ENCODE peak calls at places on chromosomes 5 and 9, in five cellular contexts. One of them, this sample, is unnamed. For H3K36me3, the result is how much of the 10 kb centered on the place peaks cover.

GRCh38 chr5:131794596-131794995 is 2.2 kb downstream of the FNIP1 start:
- DNase-seq in tibial artery: no peak
- DNase-seq in heart right ventricle: no peak
- DNase-seq in body of pancreas: no peak
- DNase-seq in PC-3: no peak
- DNase-seq in this sample: no peak

GRCh38 chr9:97958812-97959511 is 21.0 kb upstream of the HEMGN start:
- DNase-seq in PC-3: no peak
- DNase-seq in heart right ventricle: no peak
- DNase-seq in body of pancreas: no peak
- DNase-seq in tibial artery: no peak
- DNase-seq in this sample: no peak

GRCh38 chr5:93579561-93580386 is 1.2 kb downstream of the NR2F1-AS1 start:
- DNase-seq in PC-3: peak
- DNase-seq in heart right ventricle: no peak
- DNase-seq in body of pancreas: no peak
- DNase-seq in tibial artery: no peak
- DNase-seq in this sample: no peak

GRCh38 chr5:169195601-169196000 is 105.3 kb downstream of the SLIT3 start:
- DNase-seq in body of pancreas: no peak
- DNase-seq in PC-3: no peak
- DNase-seq in heart right ventricle: no peak
- DNase-seq in tibial artery: no peak
- DNase-seq in this sample: no peak

GRCh38 chr5:92544567-92544966 is 1036.5 kb downstream of the NR2F1-AS1 start:
- DNase-seq in body of pancreas: no peak
- DNase-seq in PC-3: no peak
- DNase-seq in heart right ventricle: no peak
- DNase-seq in tibial artery: no peak
- DNase-seq in this sample: no peak

GRCh38 chr9:122374885-122375420 is 4.1 kb downstream of the PTGS1 start:
- DNase-seq in PC-3: no peak
- DNase-seq in body of pancreas: peak
- DNase-seq in heart right ventricle: peak
- DNase-seq in tibial artery: peak
- DNase-seq in this sample: no peak

GRCh38 chr5:149439899-149440655 is 61.0 kb upstream of the IL17B start:
- DNase-seq in tibial artery: no peak
- DNase-seq in PC-3: peak
- DNase-seq in body of pancreas: no peak
- DNase-seq in heart right ventricle: no peak
- DNase-seq in this sample: peak

GRCh38 chr9:124012368-124013262 is 1.0 kb downstream of the LHX2 start:
- DNase-seq in PC-3: no peak
- DNase-seq in tibial artery: peak
- DNase-seq in heart right ventricle: no peak
- DNase-seq in body of pancreas: no peak
- DNase-seq in this sample: no peak

GRCh38 chr5:103263054-103263453 is 4.5 kb downstream of the MACIR start:
- DNase-seq in tibial artery: no peak
- DNase-seq in body of pancreas: no peak
- DNase-seq in heart right ventricle: no peak
- DNase-seq in PC-3: no peak
- DNase-seq in this sample: no peak

GRCh38 chr9:107768224-107768623 is 278.7 kb upstream of the KLF4 start:
- DNase-seq in heart right ventricle: peak
- DNase-seq in body of pancreas: no peak
- DNase-seq in tibial artery: no peak
- DNase-seq in PC-3: no peak
- DNase-seq in this sample: no peak

GRCh38 chr9:99052849-99053715 is 51.8 kb upstream of the TGFBR1 start:
- DNase-seq in heart right ventricle: no peak
- DNase-seq in tibial artery: no peak
- DNase-seq in body of pancreas: no peak
- DNase-seq in PC-3: no peak
- DNase-seq in this sample: no peak

GRCh38 chr5:152412129-152412528 is 7.0 kb upstream of the NMUR2 start:
- DNase-seq in heart right ventricle: no peak
- DNase-seq in body of pancreas: no peak
- DNase-seq in PC-3: no peak
- DNase-seq in tibial artery: no peak
- DNase-seq in this sample: no peak

GRCh38 chr9:89928106-89928505 is 323.3 kb downstream of the GADD45G start:
- DNase-seq in tibial artery: no peak
- DNase-seq in body of pancreas: no peak
- DNase-seq in PC-3: no peak
- DNase-seq in heart right ventricle: no peak
- DNase-seq in this sample: no peak

GRCh38 chr9:72871685-72872084 is 81.2 kb downstream of the ALDH1A1 start:
- DNase-seq in body of pancreas: no peak
- DNase-seq in tibial artery: no peak
- DNase-seq in PC-3: peak
- DNase-seq in heart right ventricle: no peak
- DNase-seq in this sample: no peak

GRCh38 chr9:84828101-84828500 is 158.6 kb downstream of the NTRK2 start:
- DNase-seq in heart right ventricle: no peak
- DNase-seq in tibial artery: no peak
- DNase-seq in body of pancreas: no peak
- DNase-seq in PC-3: no peak
- DNase-seq in this sample: no peak

GRCh38 chr5:123672067-123672466 is 160.1 kb downstream of the CSNK1G3 start:
- DNase-seq in body of pancreas: no peak
- DNase-seq in heart right ventricle: no peak
- DNase-seq in PC-3: no peak
- DNase-seq in tibial artery: no peak
- DNase-seq in this sample: no peak

GRCh38 chr5:157651623-157652376 is 438 bp downstream of the SOX30 start:
- DNase-seq in body of pancreas: peak
- DNase-seq in PC-3: no peak
- DNase-seq in heart right ventricle: peak
- DNase-seq in tibial artery: peak
- DNase-seq in this sample: no peak

GRCh38 chr5:143143973-143144372 is 259.5 kb downstream of the NR3C1 start:
- DNase-seq in heart right ventricle: no peak
- DNase-seq in tibial artery: no peak
- DNase-seq in PC-3: peak
- DNase-seq in body of pancreas: no peak
- DNase-seq in this sample: no peak

GRCh38 chr5:83404182-83404712 is 67.3 kb upstream of the VCAN start:
- DNase-seq in heart right ventricle: peak
- DNase-seq in PC-3: no peak
- DNase-seq in body of pancreas: no peak
- DNase-seq in tibial artery: no peak
- DNase-seq in this sample: no peak

GRCh38 chr5:140556438-140556837 is 835 bp downstream of the SRA1 start:
- DNase-seq in tibial artery: no peak
- DNase-seq in PC-3: no peak
- DNase-seq in heart right ventricle: no peak
- DNase-seq in body of pancreas: no peak
- DNase-seq in this sample: no peak
- H3K27ac ChIP-seq in tibial artery: peak
- H3K27ac ChIP-seq in PC-3: no peak
- H3K27ac ChIP-seq in heart right ventricle: peak
- H3K27ac ChIP-seq in body of pancreas: peak
- H3K27ac ChIP-seq in this sample: no peak

DNA sequence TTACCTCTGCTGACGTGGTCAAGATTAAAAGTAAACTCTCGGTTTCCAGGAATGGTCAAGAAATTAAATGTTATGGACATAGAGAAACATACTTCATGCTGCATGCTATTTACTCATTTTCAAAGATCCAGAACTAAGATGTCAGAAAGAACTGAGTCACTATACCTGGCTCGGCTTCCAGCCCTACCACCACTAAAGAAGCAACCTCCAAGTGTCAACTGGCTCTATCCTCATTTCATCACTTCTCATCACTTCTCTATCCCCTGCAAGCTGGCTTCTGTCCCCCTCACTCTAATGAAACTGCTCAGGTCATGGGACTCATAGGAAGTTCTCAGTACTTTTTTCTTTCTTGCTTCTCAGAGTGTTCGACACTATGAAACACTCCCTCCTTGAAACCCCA is 116.2 kb downstream of the CDK5RAP2 start:
- DNase-seq in tibial artery: no peak
- DNase-seq in heart right ventricle: no peak
- DNase-seq in body of pancreas: no peak
- DNase-seq in PC-3: no peak
- DNase-seq in this sample: no peak
- H3K36me3 ChIP-seq in tibial artery: under half
- H3K36me3 ChIP-seq in heart right ventricle: half or more
- H3K36me3 ChIP-seq in body of pancreas: under half
- H3K36me3 ChIP-seq in PC-3: under half
- H3K36me3 ChIP-seq in this sample: under half

DNA sequence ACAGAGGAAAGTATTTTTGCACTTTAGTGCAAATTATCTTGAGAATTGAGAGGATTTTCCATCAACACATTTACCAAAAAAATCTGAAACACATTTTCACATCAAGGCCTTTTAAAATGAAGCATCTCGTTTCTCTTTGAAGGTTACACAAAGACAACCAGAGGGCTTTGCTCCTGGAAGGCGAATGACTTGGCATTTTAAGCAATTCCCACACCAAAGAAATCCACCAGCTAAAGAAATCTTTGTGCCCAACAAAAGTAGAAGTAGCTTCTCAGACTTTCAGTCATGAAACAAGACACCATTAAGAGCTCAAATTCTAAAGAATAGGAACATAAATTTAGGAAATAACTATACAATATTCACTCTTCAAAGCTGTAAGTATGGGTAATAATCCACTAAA is 59.9 kb downstream of the HABP4 start:
- DNase-seq in PC-3: no peak
- DNase-seq in body of pancreas: no peak
- DNase-seq in tibial artery: no peak
- DNase-seq in heart right ventricle: no peak
- DNase-seq in this sample: no peak
- H3K27ac ChIP-seq in PC-3: no peak
- H3K27ac ChIP-seq in body of pancreas: no peak
- H3K27ac ChIP-seq in tibial artery: peak
- H3K27ac ChIP-seq in heart right ventricle: peak
- H3K27ac ChIP-seq in this sample: no peak

GRCh38 chr9:136398286-136398685 is 1.7 kb downstream of the SNAPC4 start:
- DNase-seq in tibial artery: no peak
- DNase-seq in PC-3: no peak
- DNase-seq in body of pancreas: no peak
- DNase-seq in heart right ventricle: no peak
- DNase-seq in this sample: no peak
- H3K36me3 ChIP-seq in tibial artery: under half
- H3K36me3 ChIP-seq in PC-3: under half
- H3K36me3 ChIP-seq in body of pancreas: under half
- H3K36me3 ChIP-seq in heart right ventricle: half or more
- H3K36me3 ChIP-seq in this sample: under half

DNA sequence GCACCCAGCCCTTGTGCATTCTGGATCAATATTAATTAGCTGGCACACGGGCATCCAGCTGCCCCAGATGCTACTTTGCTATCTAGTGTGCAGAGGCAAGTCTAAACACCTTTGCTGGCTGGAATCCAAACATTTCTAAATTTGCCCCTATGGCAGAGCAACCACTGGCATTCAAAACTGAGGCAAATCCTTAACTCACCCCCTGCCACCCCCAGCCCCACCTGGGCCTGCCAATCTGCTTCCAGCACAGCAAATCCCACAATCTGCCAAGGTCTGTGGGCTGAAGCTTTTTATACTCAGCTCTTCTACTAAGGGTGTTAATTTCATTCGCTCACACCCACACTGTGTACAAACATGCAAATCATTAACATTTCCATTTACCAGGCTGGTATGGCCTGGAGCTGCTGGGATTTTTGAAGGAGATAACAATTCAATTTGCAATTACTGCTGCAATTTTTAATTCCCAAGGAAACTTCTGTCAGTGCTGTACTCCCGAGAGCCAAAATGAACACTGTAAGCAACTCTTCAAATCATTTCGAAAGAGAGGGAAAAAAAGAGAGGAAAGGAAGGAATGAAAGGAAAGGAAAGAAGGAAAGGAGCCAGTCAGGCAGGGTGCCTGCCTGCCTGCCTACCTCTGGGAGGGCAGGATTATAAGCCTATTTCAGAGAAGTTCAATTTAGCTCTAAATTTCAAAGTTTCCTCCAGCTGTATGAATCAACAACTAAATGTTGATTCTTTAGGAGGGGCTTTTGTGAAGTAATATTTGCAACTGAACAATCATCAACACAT is 35.5 kb downstream of the RAPGEF1 start:
- DNase-seq in tibial artery: no peak
- DNase-seq in heart right ventricle: no peak
- DNase-seq in body of pancreas: no peak
- DNase-seq in PC-3: peak
- DNase-seq in this sample: no peak
- H3K27ac ChIP-seq in tibial artery: no peak
- H3K27ac ChIP-seq in heart right ventricle: peak
- H3K27ac ChIP-seq in body of pancreas: peak
- H3K27ac ChIP-seq in PC-3: no peak
- H3K27ac ChIP-seq in this sample: no peak

GRCh38 chr9:71743884-71744283 is 24.4 kb downstream of the CEMIP2 start:
- DNase-seq in tibial artery: no peak
- DNase-seq in heart right ventricle: no peak
- DNase-seq in PC-3: no peak
- DNase-seq in body of pancreas: no peak
- DNase-seq in this sample: no peak
- H3K36me3 ChIP-seq in tibial artery: under half
- H3K36me3 ChIP-seq in heart right ventricle: half or more
- H3K36me3 ChIP-seq in PC-3: under half
- H3K36me3 ChIP-seq in body of pancreas: under half
- H3K36me3 ChIP-seq in this sample: under half

GRCh38 chr9:109017061-109017460 is 3.8 kb upstream of the CTNNAL1 start:
- DNase-seq in heart right ventricle: peak
- DNase-seq in PC-3: no peak
- DNase-seq in body of pancreas: peak
- DNase-seq in tibial artery: no peak
- DNase-seq in this sample: no peak
- H3K27ac ChIP-seq in heart right ventricle: no peak
- H3K27ac ChIP-seq in PC-3: no peak
- H3K27ac ChIP-seq in body of pancreas: no peak
- H3K27ac ChIP-seq in tibial artery: no peak
- H3K27ac ChIP-seq in this sample: no peak

GRCh38 chr9:70127036-70127435 is 83.4 kb downstream of the MAMDC2 start:
- DNase-seq in tibial artery: no peak
- DNase-seq in heart right ventricle: no peak
- DNase-seq in PC-3: no peak
- DNase-seq in body of pancreas: no peak
- DNase-seq in this sample: no peak

GRCh38 chr9:70127540-70128416 is 84.1 kb downstream of the MAMDC2 start:
- DNase-seq in heart right ventricle: no peak
- DNase-seq in PC-3: no peak
- DNase-seq in tibial artery: no peak
- DNase-seq in body of pancreas: no peak
- DNase-seq in this sample: no peak

GRCh38 chr9:70131296-70131695 is 87.6 kb downstream of the MAMDC2 start:
- DNase-seq in tibial artery: no peak
- DNase-seq in PC-3: no peak
- DNase-seq in heart right ventricle: no peak
- DNase-seq in body of pancreas: no peak
- DNase-seq in this sample: no peak

GRCh38 chr9:70133253-70134208 is 89.9 kb downstream of the MAMDC2 start:
- DNase-seq in tibial artery: no peak
- DNase-seq in body of pancreas: no peak
- DNase-seq in PC-3: no peak
- DNase-seq in heart right ventricle: no peak
- DNase-seq in this sample: no peak

DNA sequence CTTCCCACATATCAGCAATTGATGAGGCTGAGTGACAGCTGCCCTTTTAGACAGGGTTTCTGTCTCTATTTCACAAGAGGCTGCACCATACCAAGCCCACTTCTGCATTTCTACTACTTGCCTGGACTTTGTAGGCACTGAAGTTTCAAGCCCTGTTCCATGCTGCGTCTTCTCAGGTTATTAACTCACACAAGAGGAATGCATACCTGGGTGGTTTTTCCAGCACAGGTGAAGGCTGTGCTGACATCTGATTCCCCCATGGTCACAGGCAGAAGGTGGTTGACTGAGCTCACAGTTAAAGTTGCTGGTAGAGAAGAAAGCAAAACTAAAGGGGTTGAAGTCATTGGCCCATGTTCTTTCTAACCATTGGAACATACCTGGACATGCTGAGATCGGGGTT is 86.6 kb downstream of the MAMDC2 start:
- DNase-seq in heart right ventricle: no peak
- DNase-seq in body of pancreas: no peak
- DNase-seq in PC-3: peak
- DNase-seq in tibial artery: no peak
- DNase-seq in this sample: no peak
- H3K36me3 ChIP-seq in heart right ventricle: under half
- H3K36me3 ChIP-seq in body of pancreas: under half
- H3K36me3 ChIP-seq in PC-3: under half
- H3K36me3 ChIP-seq in tibial artery: half or more
- H3K36me3 ChIP-seq in this sample: under half